ENCODE peak calls at places on chromosome 18, in eight cellular contexts. P is endodermal cell; I is AML-193; N is A549; K is fibroblast of the conjunctiva; X is cardiac muscle cell; T is stimulated activated CD8-positive, alpha-beta memory T cell treated with anti-CD3 and anti-CD28 coated beads, Interleukin-4, amount 100 ng/mL, for 1 hour; R is vagina. A is an unnamed sample.
A peak's percentile ranks its signal among the peaks of the same experiment; 100 is the strongest.

GRCh38 chr18:36692331-36692730 is 136.5 kb downstream of the TPGS2 start:
- DNase-seq in P (no peak), I (no peak), N (no peak), K (peak; percentile 65), X (no peak), T (no peak), R (no peak), A (no peak)

GRCh38 chr18:58223717-58224424 is 179.8 kb downstream of the NEDD4L start:
- DNase-seq in P (no peak), I (no peak), N (peak; percentile 65), K (peak; percentile 76), X (peak; percentile 78), T (no peak), R (no peak), A (no peak)

GRCh38 chr18:40867452-40867851 is 1087.6 kb upstream of the PIK3C3 start:
- DNase-seq in P (no peak), I (no peak), N (no peak), K (peak; percentile 87), X (peak; percentile 86), T (no peak), R (no peak), A (no peak)

GRCh38 chr18:73007935-73008308 is 140.1 kb upstream of the NETO1 start:
- DNase-seq in P (no peak), I (no peak), N (no peak), K (no peak), X (no peak), T (no peak), R (no peak), A (no peak)

GRCh38 chr18:58997811-58998337 is 133.2 kb downstream of the ZNF532 start:
- DNase-seq in P (no peak), I (no peak), N (no peak), K (peak; percentile 57), X (peak; percentile 93), T (no peak), R (no peak), A (no peak)

GRCh38 chr18:22606563-22607283 is 189.0 kb upstream of the CTAGE1 start:
- DNase-seq in P (peak; percentile 48), I (no peak), N (no peak), K (no peak), X (peak; percentile 90), T (no peak), R (no peak), A (no peak)

GRCh38 chr18:74856967-74857366 is 259.3 kb downstream of the ZNF407 start:
- DNase-seq in P (no peak), I (no peak), N (no peak), K (no peak), X (no peak), T (no peak), R (no peak), A (no peak)

GRCh38 chr18:12686100-12686499 is 16.4 kb downstream of the CEP76 start:
- DNase-seq in P (no peak), I (no peak), N (no peak), K (peak; percentile 16), X (peak; percentile 39), T (no peak), R (no peak), A (no peak)

GRCh38 chr18:75214766-75215515 is 4.3 kb downstream of the TSHZ1 start:
- DNase-seq in P (no peak), I (no peak), N (no peak), K (no peak), X (no peak), T (no peak), R (peak; percentile 37), A (no peak)

GRCh38 chr18:34738173-34738894 is 28.2 kb downstream of the DTNA start:
- DNase-seq in P (no peak), I (no peak), N (no peak), K (no peak), X (peak; percentile 14), T (no peak), R (no peak), A (no peak)

GRCh38 chr18:43271593-43272432 is 5.5 kb downstream of the SYT4 start:
- DNase-seq in P (peak; percentile 56), I (peak; percentile 25), N (no peak), K (peak; percentile 37), X (peak; percentile 77), T (no peak), R (no peak), A (peak; percentile 33)

GRCh38 chr18:75496151-75496550 is 68.6 kb upstream of the SMIM21 start:
- DNase-seq in P (no peak), I (no peak), N (no peak), K (no peak), X (no peak), T (no peak), R (no peak), A (no peak)

GRCh38 chr18:79531926-79532689 is 136.4 kb downstream of the NFATC1 start:
- DNase-seq in P (no peak), I (no peak), N (no peak), K (no peak), X (peak; percentile 29), T (no peak), R (no peak), A (no peak)

GRCh38 chr18:42514522-42514921 is 559.5 kb downstream of the PIK3C3 start:
- DNase-seq in P (no peak), I (no peak), N (no peak), K (no peak), X (no peak), T (no peak), R (no peak), A (no peak)

GRCh38 chr18:13511961-13512572 is 214.3 kb downstream of the FAM210A start:
- DNase-seq in P (no peak), I (no peak), N (no peak), K (no peak), X (no peak), T (no peak), R (no peak), A (no peak)

GRCh38 chr18:77100751-77101355 is 31.7 kb downstream of the MBP start:
- DNase-seq in P (no peak), I (no peak), N (no peak), K (no peak), X (peak; percentile 15), T (no peak), R (no peak), A (no peak)

GRCh38 chr18:5704847-5705246 is 161.1 kb upstream of the EPB41L3 start:
- DNase-seq in P (no peak), I (no peak), N (no peak), K (no peak), X (no peak), T (no peak), R (no peak), A (no peak)

GRCh38 chr18:13444430-13445240 is 226.1 kb downstream of the LDLRAD4 start:
- DNase-seq in P (no peak), I (no peak), N (no peak), K (no peak), X (no peak), T (no peak), R (no peak), A (no peak)

GRCh38 chr18:13849791-13850190 is 25.8 kb downstream of the MC5R start:
- DNase-seq in P (no peak), I (no peak), N (no peak), K (no peak), X (no peak), T (no peak), R (no peak), A (no peak)

GRCh38 chr18:43108882-43109281 is 6.6 kb downstream of the RIT2 start:
- DNase-seq in P (no peak), I (no peak), N (no peak), K (no peak), X (no peak), T (no peak), R (no peak), A (no peak)

GRCh38 chr18:62486290-62486964 is 36.4 kb upstream of the ZCCHC2 start:
- DNase-seq in P (peak; percentile 63), I (no peak), N (peak; percentile 10), K (no peak), X (peak; percentile 15), T (no peak), R (no peak), A (no peak)

GRCh38 chr18:79068299-79068945 is 772 bp upstream of the ATP9B start:
- DNase-seq in P (no peak), I (peak; percentile 15), N (no peak), K (no peak), X (peak; percentile 35), T (no peak), R (no peak), A (no peak)

GRCh38 chr18:77206676-77207370 is 42.8 kb upstream of the GALR1 start:
- DNase-seq in P (no peak), I (no peak), N (no peak), K (peak; percentile 84), X (peak; percentile 87), T (no peak), R (no peak), A (no peak)

GRCh38 chr18:57051586-57052044 is 95.3 kb upstream of the BOD1L2 start:
- DNase-seq in P (no peak), I (no peak), N (no peak), K (no peak), X (no peak), T (no peak), R (no peak), A (no peak)

GRCh38 chr18:37956902-37957301 is 391.3 kb upstream of the CELF4 start:
- DNase-seq in P (no peak), I (no peak), N (no peak), K (no peak), X (no peak), T (no peak), R (no peak), A (no peak)

GRCh38 chr18:77392323-77392722 is 142.7 kb downstream of the GALR1 start:
- DNase-seq in P (no peak), I (no peak), N (no peak), K (no peak), X (no peak), T (no peak), R (no peak), A (no peak)

GRCh38 chr18:26656944-26657536 is 108.7 kb upstream of the KCTD1 start:
- DNase-seq in P (peak; percentile 86), I (no peak), N (peak; percentile 35), K (peak; percentile 24), X (peak; percentile 81), T (no peak), R (no peak), A (no peak)

GRCh38 chr18:11078491-11078890 is 70.9 kb downstream of the PIEZO2 start:
- DNase-seq in P (no peak), I (no peak), N (no peak), K (peak; percentile 1), X (peak; percentile 32), T (no peak), R (no peak), A (no peak)

A was measured in HL-60.